ENCODE peak calls at places on chromosomes 7 and 10, in ten cellular contexts. One of them, this sample, is unnamed.

GRCh38 chr10:2979267-2979660 is 88.1 kb upstream of the PFKP start:
- DNase-seq in posterior cingulate gyrus: no peak
- DNase-seq in H54: no peak
- DNase-seq in T-helper 2 cell treated with Interferon-gamma antibody and Interleukin-4, amounts not matched to agents 5 μg/mL and 100 μg/mL, for 36 hours: no peak
- DNase-seq in right lobe of liver: no peak
- DNase-seq in B cell: no peak
- DNase-seq in GM12878: no peak
- DNase-seq in progenitor cell of endocrine pancreas: no peak
- DNase-seq in KG1: no peak
- DNase-seq in CD8-positive, alpha-beta memory T cell: no peak
- DNase-seq in this sample: no peak

GRCh38 chr7:40733578-40733977 is 598.8 kb downstream of the SUGCT start:
- DNase-seq in right lobe of liver: no peak
- DNase-seq in CD8-positive, alpha-beta memory T cell: no peak
- DNase-seq in T-helper 2 cell treated with Interferon-gamma antibody and Interleukin-4, amounts not matched to agents 5 μg/mL and 100 μg/mL, for 36 hours: peak; percentile 7
- DNase-seq in H54: no peak
- DNase-seq in progenitor cell of endocrine pancreas: no peak
- DNase-seq in KG1: peak; percentile 9
- DNase-seq in posterior cingulate gyrus: no peak
- DNase-seq in B cell: no peak
- DNase-seq in GM12878: no peak
- DNase-seq in this sample: no peak

GRCh38 chr7:25117226-25118047 is 7.6 kb downstream of the CYCS start:
- DNase-seq in posterior cingulate gyrus: no peak
- DNase-seq in H54: no peak
- DNase-seq in progenitor cell of endocrine pancreas: no peak
- DNase-seq in right lobe of liver: no peak
- DNase-seq in T-helper 2 cell treated with Interferon-gamma antibody and Interleukin-4, amounts not matched to agents 5 μg/mL and 100 μg/mL, for 36 hours: no peak
- DNase-seq in CD8-positive, alpha-beta memory T cell: peak; percentile 27
- DNase-seq in KG1: no peak
- DNase-seq in B cell: peak; percentile 65
- DNase-seq in GM12878: peak; percentile 91
- DNase-seq in this sample: no peak

GRCh38 chr7:155213385-155213784 is 84.3 kb upstream of the INSIG1 start:
- DNase-seq in progenitor cell of endocrine pancreas: no peak
- DNase-seq in posterior cingulate gyrus: no peak
- DNase-seq in H54: no peak
- DNase-seq in KG1: no peak
- DNase-seq in GM12878: no peak
- DNase-seq in right lobe of liver: no peak
- DNase-seq in T-helper 2 cell treated with Interferon-gamma antibody and Interleukin-4, amounts not matched to agents 5 μg/mL and 100 μg/mL, for 36 hours: no peak
- DNase-seq in CD8-positive, alpha-beta memory T cell: no peak
- DNase-seq in B cell: no peak
- DNase-seq in this sample: no peak

GRCh38 chr7:101835136-101835535 is 17.7 kb downstream of the CUX1 start:
- DNase-seq in right lobe of liver: peak; percentile 28
- DNase-seq in H54: no peak
- DNase-seq in KG1: no peak
- DNase-seq in CD8-positive, alpha-beta memory T cell: no peak
- DNase-seq in B cell: no peak
- DNase-seq in posterior cingulate gyrus: no peak
- DNase-seq in T-helper 2 cell treated with Interferon-gamma antibody and Interleukin-4, amounts not matched to agents 5 μg/mL and 100 μg/mL, for 36 hours: no peak
- DNase-seq in GM12878: no peak
- DNase-seq in progenitor cell of endocrine pancreas: no peak
- DNase-seq in this sample: no peak

GRCh38 chr10:80690434-80690833 is 152.7 kb downstream of the SH2D4B start:
- DNase-seq in H54: no peak
- DNase-seq in KG1: no peak
- DNase-seq in right lobe of liver: no peak
- DNase-seq in CD8-positive, alpha-beta memory T cell: no peak
- DNase-seq in T-helper 2 cell treated with Interferon-gamma antibody and Interleukin-4, amounts not matched to agents 5 μg/mL and 100 μg/mL, for 36 hours: no peak
- DNase-seq in progenitor cell of endocrine pancreas: no peak
- DNase-seq in GM12878: no peak
- DNase-seq in B cell: no peak
- DNase-seq in posterior cingulate gyrus: no peak
- DNase-seq in this sample: no peak

GRCh38 chr10:60234531-60234930 is 155.1 kb downstream of the ANK3 start:
- DNase-seq in CD8-positive, alpha-beta memory T cell: no peak
- DNase-seq in H54: no peak
- DNase-seq in right lobe of liver: no peak
- DNase-seq in B cell: no peak
- DNase-seq in T-helper 2 cell treated with Interferon-gamma antibody and Interleukin-4, amounts not matched to agents 5 μg/mL and 100 μg/mL, for 36 hours: no peak
- DNase-seq in posterior cingulate gyrus: no peak
- DNase-seq in GM12878: no peak
- DNase-seq in KG1: no peak
- DNase-seq in progenitor cell of endocrine pancreas: no peak
- DNase-seq in this sample: no peak

GRCh38 chr7:158273138-158273651 is 314.4 kb downstream of the PTPRN2 start:
- DNase-seq in progenitor cell of endocrine pancreas: no peak
- DNase-seq in CD8-positive, alpha-beta memory T cell: no peak
- DNase-seq in right lobe of liver: peak; percentile 22
- DNase-seq in KG1: no peak
- DNase-seq in H54: no peak
- DNase-seq in B cell: no peak
- DNase-seq in T-helper 2 cell treated with Interferon-gamma antibody and Interleukin-4, amounts not matched to agents 5 μg/mL and 100 μg/mL, for 36 hours: no peak
- DNase-seq in posterior cingulate gyrus: no peak
- DNase-seq in GM12878: no peak
- DNase-seq in this sample: no peak

GRCh38 chr10:35635576-35635975 is 6.5 kb downstream of the FZD8 start:
- DNase-seq in T-helper 2 cell treated with Interferon-gamma antibody and Interleukin-4, amounts not matched to agents 5 μg/mL and 100 μg/mL, for 36 hours: peak; percentile 32
- DNase-seq in GM12878: peak; percentile 20
- DNase-seq in posterior cingulate gyrus: no peak
- DNase-seq in H54: peak; percentile 51
- DNase-seq in progenitor cell of endocrine pancreas: peak; percentile 48
- DNase-seq in B cell: peak; percentile 74
- DNase-seq in CD8-positive, alpha-beta memory T cell: peak; percentile 46
- DNase-seq in right lobe of liver: no peak
- DNase-seq in KG1: peak; percentile 21
- DNase-seq in this sample: no peak

GRCh38 chr10:53236941-53237340 is 464.4 kb upstream of the MBL2 start:
- DNase-seq in CD8-positive, alpha-beta memory T cell: no peak
- DNase-seq in right lobe of liver: no peak
- DNase-seq in T-helper 2 cell treated with Interferon-gamma antibody and Interleukin-4, amounts not matched to agents 5 μg/mL and 100 μg/mL, for 36 hours: no peak
- DNase-seq in H54: no peak
- DNase-seq in B cell: no peak
- DNase-seq in posterior cingulate gyrus: no peak
- DNase-seq in GM12878: no peak
- DNase-seq in KG1: no peak
- DNase-seq in progenitor cell of endocrine pancreas: no peak
- DNase-seq in this sample: no peak

GRCh38 chr7:30134523-30135270 is at the start of gene MTURN:
- DNase-seq in B cell: peak; percentile 92
- DNase-seq in right lobe of liver: peak; percentile 90
- DNase-seq in KG1: peak; percentile 50
- DNase-seq in T-helper 2 cell treated with Interferon-gamma antibody and Interleukin-4, amounts not matched to agents 5 μg/mL and 100 μg/mL, for 36 hours: peak; percentile 83
- DNase-seq in progenitor cell of endocrine pancreas: peak; percentile 83
- DNase-seq in posterior cingulate gyrus: peak; percentile 92
- DNase-seq in H54: peak; percentile 100
- DNase-seq in GM12878: peak; percentile 4
- DNase-seq in CD8-positive, alpha-beta memory T cell: peak; percentile 90
- DNase-seq in this sample: peak; percentile 86

GRCh38 chr7:99357701-99358490 is 16.6 kb upstream of the ARPC1B start:
- DNase-seq in GM12878: no peak
- DNase-seq in posterior cingulate gyrus: no peak
- DNase-seq in right lobe of liver: peak; percentile 25
- DNase-seq in H54: no peak
- DNase-seq in B cell: no peak
- DNase-seq in CD8-positive, alpha-beta memory T cell: no peak
- DNase-seq in progenitor cell of endocrine pancreas: no peak
- DNase-seq in T-helper 2 cell treated with Interferon-gamma antibody and Interleukin-4, amounts not matched to agents 5 μg/mL and 100 μg/mL, for 36 hours: no peak
- DNase-seq in KG1: no peak
- DNase-seq in this sample: no peak

GRCh38 chr10:85458274-85458673 is 908.3 kb downstream of the GRID1 start:
- DNase-seq in CD8-positive, alpha-beta memory T cell: no peak
- DNase-seq in GM12878: no peak
- DNase-seq in H54: no peak
- DNase-seq in B cell: no peak
- DNase-seq in progenitor cell of endocrine pancreas: no peak
- DNase-seq in KG1: no peak
- DNase-seq in posterior cingulate gyrus: no peak
- DNase-seq in T-helper 2 cell treated with Interferon-gamma antibody and Interleukin-4, amounts not matched to agents 5 μg/mL and 100 μg/mL, for 36 hours: no peak
- DNase-seq in right lobe of liver: no peak
- DNase-seq in this sample: no peak

GRCh38 chr7:42588876-42589275 is 323.0 kb downstream of the C7orf25 start:
- DNase-seq in progenitor cell of endocrine pancreas: no peak
- DNase-seq in T-helper 2 cell treated with Interferon-gamma antibody and Interleukin-4, amounts not matched to agents 5 μg/mL and 100 μg/mL, for 36 hours: no peak
- DNase-seq in right lobe of liver: no peak
- DNase-seq in B cell: no peak
- DNase-seq in posterior cingulate gyrus: no peak
- DNase-seq in CD8-positive, alpha-beta memory T cell: no peak
- DNase-seq in KG1: no peak
- DNase-seq in GM12878: no peak
- DNase-seq in H54: no peak
- DNase-seq in this sample: no peak

GRCh38 chr10:101453791-101454718 is 100.1 kb downstream of the BTRC start:
- DNase-seq in H54: no peak
- DNase-seq in progenitor cell of endocrine pancreas: no peak
- DNase-seq in right lobe of liver: no peak
- DNase-seq in T-helper 2 cell treated with Interferon-gamma antibody and Interleukin-4, amounts not matched to agents 5 μg/mL and 100 μg/mL, for 36 hours: peak; percentile 11
- DNase-seq in KG1: peak; percentile 58
- DNase-seq in CD8-positive, alpha-beta memory T cell: peak; percentile 11
- DNase-seq in B cell: no peak
- DNase-seq in GM12878: no peak
- DNase-seq in posterior cingulate gyrus: no peak
- DNase-seq in this sample: no peak

GRCh38 chr10:114301951-114302710 is 63.1 kb downstream of the VWA2 start:
- DNase-seq in CD8-positive, alpha-beta memory T cell: no peak
- DNase-seq in H54: no peak
- DNase-seq in KG1: no peak
- DNase-seq in T-helper 2 cell treated with Interferon-gamma antibody and Interleukin-4, amounts not matched to agents 5 μg/mL and 100 μg/mL, for 36 hours: no peak
- DNase-seq in posterior cingulate gyrus: no peak
- DNase-seq in GM12878: no peak
- DNase-seq in right lobe of liver: no peak
- DNase-seq in B cell: no peak
- DNase-seq in progenitor cell of endocrine pancreas: no peak
- DNase-seq in this sample: no peak

GRCh38 chr10:70564113-70564725 is 38.3 kb downstream of the PRF1 start:
- DNase-seq in T-helper 2 cell treated with Interferon-gamma antibody and Interleukin-4, amounts not matched to agents 5 μg/mL and 100 μg/mL, for 36 hours: no peak
- DNase-seq in B cell: no peak
- DNase-seq in GM12878: no peak
- DNase-seq in right lobe of liver: peak; percentile 33
- DNase-seq in H54: no peak
- DNase-seq in CD8-positive, alpha-beta memory T cell: no peak
- DNase-seq in KG1: no peak
- DNase-seq in posterior cingulate gyrus: no peak
- DNase-seq in progenitor cell of endocrine pancreas: no peak
- DNase-seq in this sample: no peak

GRCh38 chr7:102425639-102426267 is 7.6 kb upstream of the ORAI2 start:
- DNase-seq in CD8-positive, alpha-beta memory T cell: peak; percentile 80
- DNase-seq in right lobe of liver: peak; percentile 66
- DNase-seq in T-helper 2 cell treated with Interferon-gamma antibody and Interleukin-4, amounts not matched to agents 5 μg/mL and 100 μg/mL, for 36 hours: peak; percentile 83
- DNase-seq in posterior cingulate gyrus: peak; percentile 37
- DNase-seq in progenitor cell of endocrine pancreas: no peak
- DNase-seq in H54: no peak
- DNase-seq in B cell: peak; percentile 93
- DNase-seq in GM12878: peak; percentile 84
- DNase-seq in KG1: no peak
- DNase-seq in this sample: peak; percentile 81

GRCh38 chr10:22054946-22055345 is 51.4 kb upstream of the DNAJC1 start:
- DNase-seq in posterior cingulate gyrus: no peak
- DNase-seq in progenitor cell of endocrine pancreas: no peak
- DNase-seq in right lobe of liver: no peak
- DNase-seq in KG1: no peak
- DNase-seq in GM12878: no peak
- DNase-seq in B cell: no peak
- DNase-seq in CD8-positive, alpha-beta memory T cell: no peak
- DNase-seq in H54: no peak
- DNase-seq in T-helper 2 cell treated with Interferon-gamma antibody and Interleukin-4, amounts not matched to agents 5 μg/mL and 100 μg/mL, for 36 hours: no peak
- DNase-seq in this sample: no peak

GRCh38 chr7:73613954-73614735 is 10.2 kb downstream of the MLXIPL start:
- DNase-seq in B cell: no peak
- DNase-seq in GM12878: no peak
- DNase-seq in CD8-positive, alpha-beta memory T cell: no peak
- DNase-seq in posterior cingulate gyrus: no peak
- DNase-seq in T-helper 2 cell treated with Interferon-gamma antibody and Interleukin-4, amounts not matched to agents 5 μg/mL and 100 μg/mL, for 36 hours: no peak
- DNase-seq in progenitor cell of endocrine pancreas: no peak
- DNase-seq in right lobe of liver: peak; percentile 75
- DNase-seq in H54: peak; percentile 52
- DNase-seq in KG1: no peak
- DNase-seq in this sample: no peak

GRCh38 chr7:154857240-154857639 is 145.7 kb downstream of the PAXIP1 start:
- DNase-seq in CD8-positive, alpha-beta memory T cell: no peak
- DNase-seq in progenitor cell of endocrine pancreas: no peak
- DNase-seq in T-helper 2 cell treated with Interferon-gamma antibody and Interleukin-4, amounts not matched to agents 5 μg/mL and 100 μg/mL, for 36 hours: no peak
- DNase-seq in B cell: no peak
- DNase-seq in H54: no peak
- DNase-seq in GM12878: no peak
- DNase-seq in KG1: no peak
- DNase-seq in right lobe of liver: no peak
- DNase-seq in posterior cingulate gyrus: no peak
- DNase-seq in this sample: no peak

GRCh38 chr10:119933179-119933578 is 40.6 kb downstream of the SEC23IP start:
- DNase-seq in progenitor cell of endocrine pancreas: no peak
- DNase-seq in right lobe of liver: no peak
- DNase-seq in CD8-positive, alpha-beta memory T cell: no peak
- DNase-seq in GM12878: no peak
- DNase-seq in posterior cingulate gyrus: no peak
- DNase-seq in B cell: no peak
- DNase-seq in KG1: no peak
- DNase-seq in T-helper 2 cell treated with Interferon-gamma antibody and Interleukin-4, amounts not matched to agents 5 μg/mL and 100 μg/mL, for 36 hours: no peak
- DNase-seq in H54: no peak
- DNase-seq in this sample: no peak

GRCh38 chr7:32937344-32938174 is 19.7 kb upstream of the FKBP9 start:
- DNase-seq in KG1: no peak
- DNase-seq in B cell: no peak
- DNase-seq in H54: peak; percentile 51
- DNase-seq in progenitor cell of endocrine pancreas: no peak
- DNase-seq in right lobe of liver: peak; percentile 55
- DNase-seq in CD8-positive, alpha-beta memory T cell: no peak
- DNase-seq in T-helper 2 cell treated with Interferon-gamma antibody and Interleukin-4, amounts not matched to agents 5 μg/mL and 100 μg/mL, for 36 hours: no peak
- DNase-seq in posterior cingulate gyrus: no peak
- DNase-seq in GM12878: no peak
- DNase-seq in this sample: no peak

GRCh38 chr10:9331583-9332008 is 1277.1 kb downstream of the GATA3 start:
- DNase-seq in posterior cingulate gyrus: no peak
- DNase-seq in CD8-positive, alpha-beta memory T cell: peak; percentile 24
- DNase-seq in KG1: peak; percentile 10
- DNase-seq in B cell: peak; percentile 47
- DNase-seq in progenitor cell of endocrine pancreas: no peak
- DNase-seq in right lobe of liver: no peak
- DNase-seq in H54: peak; percentile 19
- DNase-seq in T-helper 2 cell treated with Interferon-gamma antibody and Interleukin-4, amounts not matched to agents 5 μg/mL and 100 μg/mL, for 36 hours: no peak
- DNase-seq in GM12878: no peak
- DNase-seq in this sample: no peak

GRCh38 chr7:10798044-10798443 is 175.6 kb upstream of the PHF14 start:
- DNase-seq in CD8-positive, alpha-beta memory T cell: no peak
- DNase-seq in B cell: no peak
- DNase-seq in right lobe of liver: no peak
- DNase-seq in posterior cingulate gyrus: no peak
- DNase-seq in progenitor cell of endocrine pancreas: no peak
- DNase-seq in T-helper 2 cell treated with Interferon-gamma antibody and Interleukin-4, amounts not matched to agents 5 μg/mL and 100 μg/mL, for 36 hours: no peak
- DNase-seq in GM12878: no peak
- DNase-seq in H54: no peak
- DNase-seq in KG1: no peak
- DNase-seq in this sample: no peak

GRCh38 chr10:101358706-101359300 is 4.8 kb downstream of the BTRC start:
- DNase-seq in H54: no peak
- DNase-seq in B cell: no peak
- DNase-seq in GM12878: no peak
- DNase-seq in right lobe of liver: no peak
- DNase-seq in KG1: no peak
- DNase-seq in T-helper 2 cell treated with Interferon-gamma antibody and Interleukin-4, amounts not matched to agents 5 μg/mL and 100 μg/mL, for 36 hours: no peak
- DNase-seq in posterior cingulate gyrus: no peak
- DNase-seq in progenitor cell of endocrine pancreas: no peak
- DNase-seq in CD8-positive, alpha-beta memory T cell: no peak
- DNase-seq in this sample: no peak

GRCh38 chr10:20276127-20276979 is 460.1 kb downstream of the PLXDC2 start:
- DNase-seq in H54: no peak
- DNase-seq in posterior cingulate gyrus: no peak
- DNase-seq in KG1: no peak
- DNase-seq in CD8-positive, alpha-beta memory T cell: no peak
- DNase-seq in B cell: no peak
- DNase-seq in progenitor cell of endocrine pancreas: no peak
- DNase-seq in GM12878: no peak
- DNase-seq in right lobe of liver: no peak
- DNase-seq in T-helper 2 cell treated with Interferon-gamma antibody and Interleukin-4, amounts not matched to agents 5 μg/mL and 100 μg/mL, for 36 hours: no peak
- DNase-seq in this sample: no peak

GRCh38 chr10:78028438-78029293 is 649 bp downstream of the POLR3A start:
- DNase-seq in posterior cingulate gyrus: no peak
- DNase-seq in B cell: no peak
- DNase-seq in H54: no peak
- DNase-seq in progenitor cell of endocrine pancreas: no peak
- DNase-seq in CD8-positive, alpha-beta memory T cell: peak; percentile 34
- DNase-seq in right lobe of liver: peak; percentile 57
- DNase-seq in KG1: no peak
- DNase-seq in GM12878: no peak
- DNase-seq in T-helper 2 cell treated with Interferon-gamma antibody and Interleukin-4, amounts not matched to agents 5 μg/mL and 100 μg/mL, for 36 hours: peak; percentile 10
- DNase-seq in this sample: peak; percentile 10